ENCODE peak calls at places on chromosomes 6 and 20, in four cellular contexts. One of them, this sample, is unnamed.

GRCh38 chr6:144725731-144726522 is 440.8 kb downstream of the UTRN start:
- DNase-seq in CD8-positive, alpha-beta memory T cell: peak
- DNase-seq in AG10803: no peak
- DNase-seq in kidney epithelial cell: peak
- DNase-seq in this sample: peak

GRCh38 chr6:96923871-96924493 is 546 bp upstream of the KLHL32 start:
- DNase-seq in CD8-positive, alpha-beta memory T cell: no peak
- DNase-seq in AG10803: no peak
- DNase-seq in kidney epithelial cell: no peak
- DNase-seq in this sample: no peak

GRCh38 chr6:70889270-70889669 is 67.6 kb downstream of the B3GAT2 start:
- DNase-seq in CD8-positive, alpha-beta memory T cell: no peak
- DNase-seq in AG10803: no peak
- DNase-seq in kidney epithelial cell: no peak
- DNase-seq in this sample: no peak

GRCh38 chr6:156657311-156657710 is 119.9 kb upstream of the ARID1B start:
- DNase-seq in CD8-positive, alpha-beta memory T cell: no peak
- DNase-seq in AG10803: no peak
- DNase-seq in kidney epithelial cell: no peak
- DNase-seq in this sample: no peak

GRCh38 chr6:159871241-159871640 is 19.5 kb upstream of the MAS1 start:
- DNase-seq in CD8-positive, alpha-beta memory T cell: no peak
- DNase-seq in AG10803: no peak
- DNase-seq in kidney epithelial cell: no peak
- DNase-seq in this sample: no peak

GRCh38 chr6:67606905-67607828 is 1027.9 kb upstream of the ADGRB3 start:
- DNase-seq in CD8-positive, alpha-beta memory T cell: no peak
- DNase-seq in AG10803: no peak
- DNase-seq in kidney epithelial cell: no peak
- DNase-seq in this sample: no peak

GRCh38 chr6:122904166-122904565 is 91.9 kb upstream of the CLVS2 start:
- DNase-seq in CD8-positive, alpha-beta memory T cell: no peak
- DNase-seq in AG10803: no peak
- DNase-seq in kidney epithelial cell: no peak
- DNase-seq in this sample: no peak

GRCh38 chr20:37538003-37538402 is 10.3 kb upstream of the BLCAP start:
- DNase-seq in CD8-positive, alpha-beta memory T cell: no peak
- DNase-seq in AG10803: peak
- DNase-seq in kidney epithelial cell: no peak
- DNase-seq in this sample: peak

GRCh38 chr6:145147559-145147958 is 587.8 kb downstream of the EPM2A start:
- DNase-seq in CD8-positive, alpha-beta memory T cell: no peak
- DNase-seq in AG10803: peak
- DNase-seq in kidney epithelial cell: no peak
- DNase-seq in this sample: peak

GRCh38 chr6:89146748-89147715 is 1.2 kb downstream of the PM20D2 start:
- DNase-seq in CD8-positive, alpha-beta memory T cell: no peak
- DNase-seq in AG10803: peak
- DNase-seq in kidney epithelial cell: no peak
- DNase-seq in this sample: peak

GRCh38 chr6:81767163-81768000 is 14.9 kb upstream of the TENT5A start:
- DNase-seq in CD8-positive, alpha-beta memory T cell: no peak
- DNase-seq in AG10803: peak
- DNase-seq in kidney epithelial cell: peak
- DNase-seq in this sample: peak

GRCh38 chr6:167838207-167838748 is 11.6 kb downstream of the AFDN start:
- DNase-seq in CD8-positive, alpha-beta memory T cell: no peak
- DNase-seq in AG10803: no peak
- DNase-seq in kidney epithelial cell: no peak
- DNase-seq in this sample: no peak

GRCh38 chr20:37986873-37987601 is 46.2 kb downstream of the TTI1 start:
- DNase-seq in CD8-positive, alpha-beta memory T cell: no peak
- DNase-seq in AG10803: peak
- DNase-seq in kidney epithelial cell: no peak
- DNase-seq in this sample: no peak

GRCh38 chr6:47047479-47048411 is 5.6 kb upstream of the ADGRF1 start:
- DNase-seq in CD8-positive, alpha-beta memory T cell: peak
- DNase-seq in AG10803: peak
- DNase-seq in kidney epithelial cell: peak
- DNase-seq in this sample: peak

GRCh38 chr20:58449703-58450138 is 60.7 kb downstream of the VAPB start:
- DNase-seq in CD8-positive, alpha-beta memory T cell: no peak
- DNase-seq in AG10803: no peak
- DNase-seq in kidney epithelial cell: no peak
- DNase-seq in this sample: no peak

GRCh38 chr6:2563635-2564034 is 187.1 kb downstream of the MYLK4 start:
- DNase-seq in CD8-positive, alpha-beta memory T cell: no peak
- DNase-seq in AG10803: no peak
- DNase-seq in kidney epithelial cell: no peak
- DNase-seq in this sample: no peak

GRCh38 chr6:13302751-13303667 is 25.3 kb downstream of the TBC1D7 start:
- DNase-seq in CD8-positive, alpha-beta memory T cell: no peak
- DNase-seq in AG10803: peak
- DNase-seq in kidney epithelial cell: peak
- DNase-seq in this sample: peak

GRCh38 chr20:41218466-41218865 is 81.1 kb downstream of the PLCG1 start:
- DNase-seq in CD8-positive, alpha-beta memory T cell: no peak
- DNase-seq in AG10803: peak
- DNase-seq in kidney epithelial cell: no peak
- DNase-seq in this sample: peak

GRCh38 chr20:17570347-17571152 is 675 bp downstream of the DSTN start:
- DNase-seq in CD8-positive, alpha-beta memory T cell: peak
- DNase-seq in AG10803: peak
- DNase-seq in kidney epithelial cell: no peak
- DNase-seq in this sample: peak

GRCh38 chr6:70547313-70547712 is 19.4 kb upstream of the SDHAF4 start:
- DNase-seq in CD8-positive, alpha-beta memory T cell: no peak
- DNase-seq in AG10803: peak
- DNase-seq in kidney epithelial cell: no peak
- DNase-seq in this sample: no peak

GRCh38 chr20:13105864-13106457 is 97.2 kb downstream of the SPTLC3 start:
- DNase-seq in CD8-positive, alpha-beta memory T cell: peak
- DNase-seq in AG10803: peak
- DNase-seq in kidney epithelial cell: no peak
- DNase-seq in this sample: peak

DNA sequence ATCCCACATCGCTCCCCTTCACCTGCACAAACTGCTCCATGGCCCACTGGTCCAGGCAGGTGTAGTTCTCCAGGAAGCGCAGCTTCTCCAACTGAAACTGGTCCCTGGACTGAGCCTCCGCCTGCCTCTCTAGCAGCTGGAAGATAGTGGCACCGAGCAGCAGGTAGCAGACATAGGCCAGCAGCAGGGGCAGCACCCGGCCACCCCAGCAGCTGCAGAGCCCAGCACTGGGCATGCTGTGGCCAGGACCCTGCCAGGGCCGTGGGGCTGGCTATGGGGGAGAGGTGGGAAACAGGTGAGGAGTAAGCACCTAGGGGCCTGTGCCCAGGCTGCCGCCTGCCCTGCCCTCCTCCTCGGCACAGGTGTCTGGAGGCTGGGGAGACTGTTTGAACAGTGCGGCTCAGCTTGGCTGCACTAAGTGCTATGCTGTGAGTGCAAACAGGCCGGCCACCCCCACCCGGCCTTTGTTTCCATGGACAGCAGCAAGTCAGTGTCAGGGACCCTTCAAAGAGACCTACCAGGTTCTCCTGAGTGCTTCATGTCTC is at the start of gene KCNK16:
- DNase-seq in CD8-positive, alpha-beta memory T cell: no peak
- DNase-seq in AG10803: no peak
- DNase-seq in kidney epithelial cell: no peak
- DNase-seq in this sample: no peak
- H3K4me3 ChIP-seq in CD8-positive, alpha-beta memory T cell: no peak
- H3K4me3 ChIP-seq in AG10803: no peak
- H3K4me3 ChIP-seq in kidney epithelial cell: no peak
- H3K4me3 ChIP-seq in this sample: no peak

GRCh38 chr6:11701568-11701967 is 77.0 kb downstream of the ADTRP start:
- DNase-seq in CD8-positive, alpha-beta memory T cell: no peak
- DNase-seq in AG10803: no peak
- DNase-seq in kidney epithelial cell: no peak
- DNase-seq in this sample: peak
- H3K4me3 ChIP-seq in CD8-positive, alpha-beta memory T cell: no peak
- H3K4me3 ChIP-seq in AG10803: no peak
- H3K4me3 ChIP-seq in kidney epithelial cell: no peak
- H3K4me3 ChIP-seq in this sample: no peak

GRCh38 chr6:21436625-21437024 is 156.9 kb upstream of the SOX4 start:
- DNase-seq in CD8-positive, alpha-beta memory T cell: no peak
- DNase-seq in AG10803: no peak
- DNase-seq in kidney epithelial cell: no peak
- DNase-seq in this sample: no peak

GRCh38 chr6:21437583-21437982 is 156.0 kb upstream of the SOX4 start:
- DNase-seq in CD8-positive, alpha-beta memory T cell: no peak
- DNase-seq in AG10803: peak
- DNase-seq in kidney epithelial cell: no peak
- DNase-seq in this sample: no peak

GRCh38 chr6:21441386-21441785 is 152.2 kb upstream of the SOX4 start:
- DNase-seq in CD8-positive, alpha-beta memory T cell: no peak
- DNase-seq in AG10803: no peak
- DNase-seq in kidney epithelial cell: no peak
- DNase-seq in this sample: peak

GRCh38 chr6:21438237-21438985 is 155.1 kb upstream of the SOX4 start:
- DNase-seq in CD8-positive, alpha-beta memory T cell: no peak
- DNase-seq in AG10803: no peak
- DNase-seq in kidney epithelial cell: no peak
- DNase-seq in this sample: peak

GRCh38 chr6:21438986-21439352 is 154.6 kb upstream of the SOX4 start:
- DNase-seq in CD8-positive, alpha-beta memory T cell: no peak
- DNase-seq in AG10803: no peak
- DNase-seq in kidney epithelial cell: no peak
- DNase-seq in this sample: no peak
- H3K4me3 ChIP-seq in CD8-positive, alpha-beta memory T cell: no peak
- H3K4me3 ChIP-seq in AG10803: no peak
- H3K4me3 ChIP-seq in kidney epithelial cell: no peak
- H3K4me3 ChIP-seq in this sample: no peak

DNA sequence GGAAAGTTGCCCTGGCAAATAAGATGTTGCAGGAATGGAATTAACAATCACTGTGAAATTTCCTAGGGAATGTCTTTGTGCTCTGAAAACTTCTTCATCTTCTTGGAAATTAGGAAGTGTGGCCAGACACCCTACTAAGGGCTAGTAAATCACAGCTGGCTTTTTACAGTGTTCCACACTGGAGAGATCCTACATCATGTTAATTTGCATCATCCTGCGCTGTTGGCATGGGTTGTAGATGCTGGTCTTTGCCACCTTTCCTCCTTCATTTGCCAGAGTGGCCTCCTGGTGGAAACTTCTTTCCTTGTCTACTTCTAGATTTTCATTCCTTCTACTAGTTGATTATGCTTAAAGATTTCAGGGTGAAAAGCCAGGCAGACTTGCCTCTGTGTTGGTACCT is 2.7 kb downstream of the TNFAIP3 start:
- DNase-seq in CD8-positive, alpha-beta memory T cell: peak
- DNase-seq in AG10803: no peak
- DNase-seq in kidney epithelial cell: no peak
- DNase-seq in this sample: no peak
- H3K4me3 ChIP-seq in CD8-positive, alpha-beta memory T cell: peak
- H3K4me3 ChIP-seq in AG10803: no peak
- H3K4me3 ChIP-seq in kidney epithelial cell: no peak
- H3K4me3 ChIP-seq in this sample: peak

DNA sequence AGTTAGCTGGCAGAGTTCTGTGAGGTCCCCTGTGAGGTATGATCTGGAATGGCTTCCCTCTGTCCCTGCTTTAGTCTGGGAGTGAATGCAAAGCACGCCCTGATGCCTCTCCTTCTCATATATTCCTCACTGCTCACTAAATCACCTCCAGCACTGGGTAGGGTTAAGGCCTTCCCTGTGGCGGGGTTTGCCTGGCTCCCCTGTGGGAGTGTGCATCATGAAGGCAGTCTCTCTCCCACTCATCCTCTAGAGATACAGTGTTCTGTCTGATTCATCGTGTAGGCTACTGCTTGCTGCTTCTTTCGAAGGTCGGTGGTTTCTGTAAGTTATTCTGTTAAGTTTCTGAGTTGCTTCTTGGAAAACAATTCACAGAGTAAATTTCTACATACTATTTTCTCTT is 420.0 kb upstream of the EYS start:
- DNase-seq in CD8-positive, alpha-beta memory T cell: no peak
- DNase-seq in AG10803: no peak
- DNase-seq in kidney epithelial cell: no peak
- DNase-seq in this sample: no peak
- H3K4me3 ChIP-seq in CD8-positive, alpha-beta memory T cell: no peak
- H3K4me3 ChIP-seq in AG10803: no peak
- H3K4me3 ChIP-seq in kidney epithelial cell: no peak
- H3K4me3 ChIP-seq in this sample: no peak

GRCh38 chr6:33415831-33416230 is 2.1 kb downstream of the CUTA start:
- DNase-seq in CD8-positive, alpha-beta memory T cell: no peak
- DNase-seq in AG10803: no peak
- DNase-seq in kidney epithelial cell: no peak
- DNase-seq in this sample: no peak
- H3K4me3 ChIP-seq in CD8-positive, alpha-beta memory T cell: no peak
- H3K4me3 ChIP-seq in AG10803: peak
- H3K4me3 ChIP-seq in kidney epithelial cell: no peak
- H3K4me3 ChIP-seq in this sample: no peak